ENCODE peak calls at places on chromosomes 1 and 21, in seven cellular contexts. K is fibroblast of lung, D is neural progenitor cell, M is mesendoderm, A is endodermal cell, Q is mammary epithelial cell, T is H1. V is an unnamed sample.

GRCh38 chr1:225691861-225692516 is 39.1 kb upstream of the ENAH start:
- DNase-seq in T (no peak), Q (peak), M (peak), D (no peak), K (peak), A (no peak), V (no peak)

GRCh38 chr1:43541721-43542401 is 11.2 kb downstream of the PTPRF start:
- DNase-seq in D (no peak), M (no peak), T (no peak), Q (peak), K (peak), A (no peak), V (no peak)

GRCh38 chr1:171142451-171143121 is 42.5 kb upstream of the FMO2 start:
- DNase-seq in T (no peak), K (peak), Q (no peak), M (no peak), A (no peak), D (peak), V (no peak)

GRCh38 chr1:999797-1000356 is at the start of gene HES4:
- DNase-seq in M (peak), D (peak), Q (peak), T (no peak), K (peak), A (peak), V (peak)

GRCh38 chr1:7338439-7338838 is 432.7 kb upstream of the VAMP3 start:
- DNase-seq in M (no peak), T (no peak), Q (no peak), D (no peak), A (no peak), K (no peak), V (no peak)

GRCh38 chr1:114956570-114956969 is 73.1 kb upstream of the TSHB start:
- DNase-seq in Q (peak), A (peak), D (peak), M (peak), K (peak), T (peak), V (no peak)

GRCh38 chr1:40825430-40825778 is 36.8 kb downstream of the CITED4 start:
- DNase-seq in Q (no peak), M (peak), K (no peak), T (no peak), A (peak), D (no peak), V (no peak)

GRCh38 chr1:223704921-223705878 is 7.1 kb upstream of the CAPN2 start:
- DNase-seq in D (no peak), T (no peak), Q (no peak), A (peak), M (no peak), K (peak), V (no peak)

GRCh38 chr1:206766251-206766856 is 4.2 kb upstream of the IL19 start:
- DNase-seq in A (no peak), Q (peak), K (peak), M (peak), D (peak), T (no peak), V (no peak)

GRCh38 chr1:167454929-167455785 is 63.2 kb downstream of the CD247 start:
- DNase-seq in D (peak), M (peak), T (no peak), K (peak), Q (peak), A (peak), V (no peak)

GRCh38 chr1:87327362-87328120 is 1.1 kb upstream of the LMO4 start:
- DNase-seq in M (peak), T (no peak), A (no peak), K (no peak), Q (no peak), D (no peak), V (no peak)

GRCh38 chr1:229716064-229716463 is 90.0 kb downstream of the URB2 start:
- DNase-seq in D (peak), K (no peak), Q (peak), M (peak), A (peak), T (no peak), V (no peak)

GRCh38 chr1:97350662-97351061 is 570.2 kb downstream of the DPYD start:
- DNase-seq in M (no peak), Q (no peak), D (no peak), A (no peak), T (no peak), K (peak), V (no peak)

GRCh38 chr21:21111309-21111920 is 113.2 kb downstream of the NCAM2 start:
- DNase-seq in K (no peak), T (no peak), D (peak), Q (no peak), A (no peak), M (peak), V (no peak)

GRCh38 chr1:59570524-59570923 is 244.2 kb upstream of the HOOK1 start:
- DNase-seq in Q (no peak), D (no peak), M (no peak), A (no peak), T (no peak), K (peak), V (no peak)

GRCh38 chr1:244269169-244269568 is 182.5 kb downstream of the ADSS2 start:
- DNase-seq in Q (no peak), D (no peak), M (no peak), K (no peak), A (no peak), T (no peak), V (no peak)

GRCh38 chr1:6962956-6963915 is 178.0 kb downstream of the CAMTA1 start:
- DNase-seq in M (no peak), A (peak), T (peak), Q (no peak), D (peak), K (peak), V (no peak)

GRCh38 chr1:171486048-171486519 is 754 bp downstream of the PRRC2C start:
- DNase-seq in A (peak), D (no peak), T (no peak), Q (peak), M (peak), K (peak), V (no peak)

DNA sequence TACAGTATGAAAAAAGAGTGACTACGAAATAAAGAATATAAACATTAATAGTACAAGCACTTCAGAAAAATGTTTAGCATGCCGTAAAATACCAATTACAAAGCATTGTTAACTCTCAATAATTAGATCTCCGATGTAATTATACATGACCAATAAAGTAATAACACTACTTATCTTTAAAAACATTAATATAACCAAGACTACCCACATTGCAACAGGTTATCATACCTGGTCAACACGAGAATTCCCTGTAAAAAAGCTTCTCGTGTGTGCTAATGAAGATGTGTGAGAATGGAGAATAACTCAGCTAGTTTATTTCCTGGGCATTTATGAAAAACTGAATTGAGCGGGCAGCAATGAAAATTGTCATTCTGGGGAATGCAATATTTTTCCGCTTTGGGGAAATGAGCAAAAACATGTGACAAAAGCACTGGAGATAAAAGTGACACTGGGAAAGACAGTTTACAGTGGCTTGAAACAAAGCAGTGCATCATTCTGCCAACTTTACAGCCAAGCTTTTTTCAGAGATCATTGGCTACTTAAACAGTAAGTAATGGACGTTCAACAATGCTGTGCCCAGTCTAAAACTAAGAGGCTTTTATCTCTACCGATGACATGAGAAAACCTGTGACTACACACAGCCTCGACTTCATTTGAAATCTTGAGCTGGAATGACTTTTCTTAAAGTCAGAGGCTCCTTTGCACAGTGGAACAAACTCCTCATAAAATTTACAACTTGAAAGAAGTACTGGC is 34.7 kb downstream of the ITPKB start:
- DNase-seq in Q (no peak), T (no peak), K (no peak), A (no peak), M (no peak), D (no peak), V (no peak)
- H3K9ac ChIP-seq in Q (no peak), T (no peak), K (no peak), A (no peak), M (no peak), D (no peak), V (no peak)

DNA sequence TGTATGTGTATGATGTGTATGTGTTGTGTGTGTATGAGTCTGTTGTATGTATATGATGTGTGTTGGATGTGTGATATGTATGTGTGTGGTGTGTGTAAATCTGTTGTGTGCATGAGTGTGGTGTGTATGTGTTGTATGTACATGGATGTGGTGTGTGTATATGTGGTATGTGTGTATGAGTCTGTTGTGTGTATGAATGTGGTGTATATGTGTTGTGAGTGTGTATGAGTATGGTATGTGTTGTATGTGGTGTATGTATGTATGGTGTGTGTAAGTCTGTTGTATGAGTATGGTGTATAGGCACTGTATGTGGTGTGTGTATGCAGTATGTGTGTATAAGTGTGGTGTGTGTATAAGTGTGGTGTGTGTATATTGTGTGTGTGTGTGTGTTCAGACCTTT is 95.0 kb downstream of the PLXNA2 start:
- DNase-seq in D (no peak), T (no peak), Q (no peak), A (no peak), K (no peak), M (no peak), V (no peak)
- H3K9ac ChIP-seq in D (no peak), T (no peak), Q (no peak), A (no peak), K (no peak), M (no peak), V (no peak)

GRCh38 chr1:30930631-30931173 is 22.1 kb upstream of the SDC3 start:
- DNase-seq in K (no peak), D (no peak), Q (no peak), M (no peak), A (peak), T (no peak), V (no peak)
- H3K9ac ChIP-seq in K (no peak), D (no peak), Q (no peak), M (no peak), A (no peak), T (no peak), V (no peak)

GRCh38 chr1:161439280-161440232 is 65.7 kb upstream of the FCGR2A start:
- DNase-seq in D (no peak), A (peak), T (peak), K (peak), M (peak), Q (peak), V (no peak)
- H3K9ac ChIP-seq in D (no peak), A (no peak), T (no peak), K (no peak), M (peak), Q (no peak), V (peak)

GRCh38 chr21:44497641-44498243 is 42.3 kb downstream of the KRTAP10-1 start:
- DNase-seq in A (no peak), D (no peak), T (no peak), M (no peak), K (peak), Q (no peak), V (no peak)
- H3K9ac ChIP-seq in A (no peak), D (no peak), T (no peak), M (no peak), K (no peak), Q (no peak), V (peak)

GRCh38 chr1:222099746-222100145 is 357.9 kb upstream of the DUSP10 start:
- DNase-seq in K (no peak), M (no peak), Q (no peak), T (no peak), D (no peak), A (no peak), V (no peak)
- H3K9ac ChIP-seq in K (no peak), M (no peak), Q (no peak), T (no peak), D (no peak), A (no peak), V (no peak)

V was measured in SK-N-MC.